ENCODE peak calls at places on chromosome 11, in seven cellular contexts. One of them, this sample, is unnamed.
A peak's percentile ranks its signal among the peaks of the same experiment; 100 is the strongest.

GRCh38 chr11:2521681-2522630 is 77.1 kb downstream of the KCNQ1 start:
- DNase-seq in endothelial cell: peak; percentile 1
- DNase-seq in activated T-helper 1 cell treated with anti-CD3 and anti-CD28 coated beads, Interleukin-2, amount 50 U/mL, for 16 hours: no peak
- DNase-seq in stimulated activated CD8-positive, alpha-beta memory T cell treated with anti-CD3 and anti-CD28 coated beads, Interleukin-4, amount 100 ng/mL, for 24 hours: no peak
- DNase-seq in naive B cell: no peak
- DNase-seq in NK-92 treated with Interleukin-12 subunit alpha and Interleukin-12 subunit beta, amount 100 ng/mL, for 24 hours: no peak
- DNase-seq in kidney: peak; percentile 65
- DNase-seq in this sample: no peak

GRCh38 chr11:78416285-78417174 is 1.1 kb downstream of the GAB2 start:
- DNase-seq in kidney: peak; percentile 95
- DNase-seq in endothelial cell: peak; percentile 81
- DNase-seq in activated T-helper 1 cell treated with anti-CD3 and anti-CD28 coated beads, Interleukin-2, amount 50 U/mL, for 16 hours: peak; percentile 50
- DNase-seq in NK-92 treated with Interleukin-12 subunit alpha and Interleukin-12 subunit beta, amount 100 ng/mL, for 24 hours: no peak
- DNase-seq in naive B cell: peak; percentile 78
- DNase-seq in stimulated activated CD8-positive, alpha-beta memory T cell treated with anti-CD3 and anti-CD28 coated beads, Interleukin-4, amount 100 ng/mL, for 24 hours: peak; percentile 53
- DNase-seq in this sample: peak; percentile 54

GRCh38 chr11:134542401-134543143 is 130.5 kb upstream of the B3GAT1 start:
- DNase-seq in activated T-helper 1 cell treated with anti-CD3 and anti-CD28 coated beads, Interleukin-2, amount 50 U/mL, for 16 hours: no peak
- DNase-seq in naive B cell: no peak
- DNase-seq in stimulated activated CD8-positive, alpha-beta memory T cell treated with anti-CD3 and anti-CD28 coated beads, Interleukin-4, amount 100 ng/mL, for 24 hours: no peak
- DNase-seq in NK-92 treated with Interleukin-12 subunit alpha and Interleukin-12 subunit beta, amount 100 ng/mL, for 24 hours: no peak
- DNase-seq in kidney: no peak
- DNase-seq in endothelial cell: no peak
- DNase-seq in this sample: no peak

GRCh38 chr11:1570001-1570453 is 2.0 kb downstream of the DUSP8 start:
- DNase-seq in NK-92 treated with Interleukin-12 subunit alpha and Interleukin-12 subunit beta, amount 100 ng/mL, for 24 hours: no peak
- DNase-seq in naive B cell: no peak
- DNase-seq in stimulated activated CD8-positive, alpha-beta memory T cell treated with anti-CD3 and anti-CD28 coated beads, Interleukin-4, amount 100 ng/mL, for 24 hours: no peak
- DNase-seq in endothelial cell: peak; percentile 6
- DNase-seq in activated T-helper 1 cell treated with anti-CD3 and anti-CD28 coated beads, Interleukin-2, amount 50 U/mL, for 16 hours: no peak
- DNase-seq in kidney: no peak
- DNase-seq in this sample: no peak

GRCh38 chr11:110526323-110526722 is 96.6 kb downstream of the FDX1 start:
- DNase-seq in NK-92 treated with Interleukin-12 subunit alpha and Interleukin-12 subunit beta, amount 100 ng/mL, for 24 hours: no peak
- DNase-seq in stimulated activated CD8-positive, alpha-beta memory T cell treated with anti-CD3 and anti-CD28 coated beads, Interleukin-4, amount 100 ng/mL, for 24 hours: no peak
- DNase-seq in naive B cell: no peak
- DNase-seq in activated T-helper 1 cell treated with anti-CD3 and anti-CD28 coated beads, Interleukin-2, amount 50 U/mL, for 16 hours: no peak
- DNase-seq in kidney: no peak
- DNase-seq in endothelial cell: no peak
- DNase-seq in this sample: no peak

GRCh38 chr11:62806611-62807121 is 1.4 kb upstream of the NXF1 start:
- DNase-seq in activated T-helper 1 cell treated with anti-CD3 and anti-CD28 coated beads, Interleukin-2, amount 50 U/mL, for 16 hours: no peak
- DNase-seq in NK-92 treated with Interleukin-12 subunit alpha and Interleukin-12 subunit beta, amount 100 ng/mL, for 24 hours: peak; percentile 40
- DNase-seq in naive B cell: no peak
- DNase-seq in endothelial cell: no peak
- DNase-seq in kidney: peak; percentile 59
- DNase-seq in stimulated activated CD8-positive, alpha-beta memory T cell treated with anti-CD3 and anti-CD28 coated beads, Interleukin-4, amount 100 ng/mL, for 24 hours: no peak
- DNase-seq in this sample: no peak

GRCh38 chr11:132408877-132409276 is 1038.5 kb downstream of the NTM start:
- DNase-seq in activated T-helper 1 cell treated with anti-CD3 and anti-CD28 coated beads, Interleukin-2, amount 50 U/mL, for 16 hours: no peak
- DNase-seq in endothelial cell: no peak
- DNase-seq in stimulated activated CD8-positive, alpha-beta memory T cell treated with anti-CD3 and anti-CD28 coated beads, Interleukin-4, amount 100 ng/mL, for 24 hours: no peak
- DNase-seq in kidney: no peak
- DNase-seq in naive B cell: no peak
- DNase-seq in NK-92 treated with Interleukin-12 subunit alpha and Interleukin-12 subunit beta, amount 100 ng/mL, for 24 hours: no peak
- DNase-seq in this sample: no peak

GRCh38 chr11:62004473-62004872 is 37.0 kb upstream of the FTH1 start:
- DNase-seq in stimulated activated CD8-positive, alpha-beta memory T cell treated with anti-CD3 and anti-CD28 coated beads, Interleukin-4, amount 100 ng/mL, for 24 hours: no peak
- DNase-seq in endothelial cell: no peak
- DNase-seq in naive B cell: no peak
- DNase-seq in NK-92 treated with Interleukin-12 subunit alpha and Interleukin-12 subunit beta, amount 100 ng/mL, for 24 hours: peak; percentile 42
- DNase-seq in activated T-helper 1 cell treated with anti-CD3 and anti-CD28 coated beads, Interleukin-2, amount 50 U/mL, for 16 hours: no peak
- DNase-seq in kidney: no peak
- DNase-seq in this sample: no peak

GRCh38 chr11:35798423-35798822 is 135.8 kb downstream of the TRIM44 start:
- DNase-seq in naive B cell: no peak
- DNase-seq in stimulated activated CD8-positive, alpha-beta memory T cell treated with anti-CD3 and anti-CD28 coated beads, Interleukin-4, amount 100 ng/mL, for 24 hours: no peak
- DNase-seq in NK-92 treated with Interleukin-12 subunit alpha and Interleukin-12 subunit beta, amount 100 ng/mL, for 24 hours: no peak
- DNase-seq in activated T-helper 1 cell treated with anti-CD3 and anti-CD28 coated beads, Interleukin-2, amount 50 U/mL, for 16 hours: no peak
- DNase-seq in endothelial cell: no peak
- DNase-seq in kidney: no peak
- DNase-seq in this sample: no peak

GRCh38 chr11:1437500-1437899 is 47.8 kb downstream of the BRSK2 start:
- DNase-seq in endothelial cell: no peak
- DNase-seq in stimulated activated CD8-positive, alpha-beta memory T cell treated with anti-CD3 and anti-CD28 coated beads, Interleukin-4, amount 100 ng/mL, for 24 hours: no peak
- DNase-seq in NK-92 treated with Interleukin-12 subunit alpha and Interleukin-12 subunit beta, amount 100 ng/mL, for 24 hours: no peak
- DNase-seq in kidney: no peak
- DNase-seq in naive B cell: no peak
- DNase-seq in activated T-helper 1 cell treated with anti-CD3 and anti-CD28 coated beads, Interleukin-2, amount 50 U/mL, for 16 hours: no peak
- DNase-seq in this sample: no peak

GRCh38 chr11:122234257-122234656 is 118.2 kb upstream of the BLID start:
- DNase-seq in naive B cell: no peak
- DNase-seq in kidney: no peak
- DNase-seq in stimulated activated CD8-positive, alpha-beta memory T cell treated with anti-CD3 and anti-CD28 coated beads, Interleukin-4, amount 100 ng/mL, for 24 hours: no peak
- DNase-seq in NK-92 treated with Interleukin-12 subunit alpha and Interleukin-12 subunit beta, amount 100 ng/mL, for 24 hours: no peak
- DNase-seq in endothelial cell: no peak
- DNase-seq in activated T-helper 1 cell treated with anti-CD3 and anti-CD28 coated beads, Interleukin-2, amount 50 U/mL, for 16 hours: no peak
- DNase-seq in this sample: no peak

GRCh38 chr11:117256573-117256972 is 24.1 kb downstream of the RNF214 start:
- DNase-seq in stimulated activated CD8-positive, alpha-beta memory T cell treated with anti-CD3 and anti-CD28 coated beads, Interleukin-4, amount 100 ng/mL, for 24 hours: no peak
- DNase-seq in activated T-helper 1 cell treated with anti-CD3 and anti-CD28 coated beads, Interleukin-2, amount 50 U/mL, for 16 hours: no peak
- DNase-seq in kidney: no peak
- DNase-seq in naive B cell: no peak
- DNase-seq in NK-92 treated with Interleukin-12 subunit alpha and Interleukin-12 subunit beta, amount 100 ng/mL, for 24 hours: no peak
- DNase-seq in endothelial cell: no peak
- DNase-seq in this sample: no peak